ENCODE peak calls at places on chromosomes 6 and 20, in seven cellular contexts. U, O, W, Z, I, E and T are unnamed samples.

GRCh38 chr6:31037692-31038091 is 27.4 kb downstream of the MUC22 start:
- DNase-seq in U (peak), O (no peak), W (no peak), Z (no peak), I (no peak), E (no peak), T (no peak)

GRCh38 chr6:14885471-14885987 is 360.3 kb upstream of the JARID2 start:
- DNase-seq in U (no peak), O (no peak), W (no peak), Z (no peak), I (no peak), E (no peak), T (no peak)

GRCh38 chr6:157020398-157021266 is 243.5 kb downstream of the ARID1B start:
- DNase-seq in U (peak), O (no peak), W (peak), Z (peak), I (no peak), E (peak), T (peak)

GRCh38 chr6:64589961-64590360 is 954.4 kb downstream of the PHF3 start:
- DNase-seq in U (no peak), O (no peak), W (no peak), Z (no peak), I (no peak), E (no peak), T (no peak)

GRCh38 chr6:31377029-31377428 is 20.1 kb upstream of the HLA-B start:
- DNase-seq in U (no peak), O (no peak), W (no peak), Z (no peak), I (no peak), E (no peak), T (no peak)

GRCh38 chr6:134187154-134187553 is 130.8 kb downstream of the SGK1 start:
- DNase-seq in U (no peak), O (no peak), W (no peak), Z (no peak), I (no peak), E (no peak), T (no peak)

GRCh38 chr6:68778356-68779020 is 143.4 kb downstream of the ADGRB3 start:
- DNase-seq in U (no peak), O (no peak), W (no peak), Z (peak), I (no peak), E (no peak), T (no peak)

GRCh38 chr6:43878823-43879495 is 108.9 kb downstream of the VEGFA start:
- DNase-seq in U (no peak), O (no peak), W (no peak), Z (no peak), I (no peak), E (no peak), T (no peak)

GRCh38 chr20:50876063-50876685 is 55.1 kb downstream of the ADNP start:
- DNase-seq in U (no peak), O (no peak), W (no peak), Z (no peak), I (no peak), E (no peak), T (no peak)

GRCh38 chr6:134967711-134968110 is 17.8 kb upstream of the ALDH8A1 start:
- DNase-seq in U (no peak), O (no peak), W (no peak), Z (no peak), I (no peak), E (no peak), T (no peak)